ENCODE peak calls at places on chromosomes 1 and 21, in nine cellular contexts. E is stimulated activated naive CD8-positive, alpha-beta T cell treated with anti-CD3 and anti-CD28 coated beads, Interleukin-15, Interleukin-2, amounts not matched to agents 100 U/mL and 50 U/mL, for 24 hours; W is KBM-7; H is NCI-H524; L is AG09309; Q is fibroblast of lung; R is iris pigment epithelial cell; S is anterior cingulate cortex; Z is NB4. K is an unnamed sample.

GRCh38 chr1:89005286-89006151 is 13.1 kb upstream of the KYAT3 start:
- DNase-seq in H (no peak), Z (no peak), L (no peak), W (no peak), E (no peak), S (peak), Q (no peak), R (no peak), K (no peak)

GRCh38 chr1:53343831-53344668 is 16.2 kb upstream of the LRP8 start:
- DNase-seq in W (no peak), S (no peak), H (no peak), E (no peak), R (peak), Z (no peak), L (no peak), Q (peak), K (no peak)

GRCh38 chr1:180181996-180182675 is 27.5 kb downstream of the QSOX1 start:
- DNase-seq in Q (no peak), E (no peak), R (no peak), L (no peak), Z (no peak), W (no peak), H (peak), S (no peak), K (no peak)

GRCh38 chr1:100734716-100735115 is 15.2 kb downstream of the VCAM1 start:
- DNase-seq in R (peak), H (no peak), Q (peak), E (no peak), W (no peak), L (peak), Z (no peak), S (no peak), K (no peak)

GRCh38 chr1:52057245-52057644 is 1.1 kb downstream of the BTF3L4 start:
- DNase-seq in E (no peak), Q (no peak), L (no peak), H (no peak), S (no peak), W (peak), Z (peak), R (no peak), K (no peak)

GRCh38 chr1:78491311-78492071 is 717 bp downstream of the PTGFR start:
- DNase-seq in W (no peak), H (peak), S (no peak), Z (no peak), L (no peak), Q (peak), E (no peak), R (peak), K (peak)

GRCh38 chr1:147821883-147822282 is 61.5 kb upstream of the GJA5 start:
- DNase-seq in R (peak), S (no peak), Q (peak), W (no peak), Z (no peak), H (no peak), L (no peak), E (no peak), K (no peak)

GRCh38 chr1:18332626-18333025 is 148.1 kb upstream of the KLHDC7A start:
- DNase-seq in S (no peak), E (no peak), Z (no peak), R (no peak), Q (no peak), H (no peak), L (no peak), W (no peak), K (no peak)

GRCh38 chr21:32994305-32994704 is 31.4 kb upstream of the OLIG2 start:
- DNase-seq in L (no peak), E (no peak), Q (peak), H (peak), W (peak), Z (peak), R (peak), S (no peak), K (no peak)

GRCh38 chr1:230797376-230798186 is 50.4 kb downstream of the CAPN9 start:
- DNase-seq in W (peak), L (peak), Q (peak), S (peak), Z (peak), H (peak), E (no peak), R (peak), K (no peak)

GRCh38 chr21:35697321-35697808 is 363.0 kb downstream of the SETD4 start:
- DNase-seq in S (peak), H (peak), E (peak), L (no peak), Z (no peak), W (peak), Q (peak), R (peak), K (peak)

GRCh38 chr21:37658994-37659458 is 257.2 kb downstream of the KCNJ6 start:
- DNase-seq in S (no peak), R (peak), H (no peak), W (no peak), Q (peak), Z (no peak), E (no peak), L (peak), K (no peak)

GRCh38 chr1:204207136-204207616 is 6.6 kb downstream of the GOLT1A start:
- DNase-seq in W (peak), R (no peak), S (peak), Q (peak), L (no peak), H (peak), Z (peak), E (peak), K (peak)

GRCh38 chr1:54884135-54884586 is 2.8 kb downstream of the DHCR24 start:
- DNase-seq in Q (peak), Z (no peak), W (no peak), L (no peak), H (no peak), E (no peak), R (no peak), S (no peak), K (no peak)

GRCh38 chr1:163106364-163106987 is 37.3 kb downstream of the RGS4 start:
- DNase-seq in H (peak), S (no peak), Z (no peak), Q (peak), L (no peak), W (no peak), R (no peak), E (no peak), K (no peak)

GRCh38 chr1:233439721-233440120 is 112.2 kb downstream of the MAP3K21 start:
- DNase-seq in L (no peak), H (no peak), Q (peak), R (no peak), Z (no peak), W (no peak), S (no peak), E (no peak), K (no peak)

GRCh38 chr1:169094897-169095569 is 11.5 kb upstream of the ATP1B1 start:
- DNase-seq in H (peak), W (no peak), R (no peak), Q (no peak), L (no peak), S (no peak), Z (no peak), E (no peak), K (no peak)

GRCh38 chr1:196502437-196502836 is 105.8 kb downstream of the KCNT2 start:
- DNase-seq in Z (no peak), E (no peak), S (no peak), L (no peak), R (no peak), W (no peak), H (no peak), Q (no peak), K (no peak)

GRCh38 chr1:55547441-55547840 is 332.3 kb upstream of the USP24 start:
- DNase-seq in W (no peak), S (no peak), H (peak), L (peak), Z (no peak), E (no peak), Q (no peak), R (peak), K (no peak)

GRCh38 chr1:66682106-66682505 is 70.2 kb upstream of the DYNLT5 start:
- DNase-seq in W (no peak), Q (no peak), H (no peak), L (no peak), S (no peak), E (no peak), R (no peak), Z (no peak), K (no peak)

GRCh38 chr1:178037510-178038253 is 56.2 kb upstream of the RASAL2 start:
- DNase-seq in L (no peak), R (peak), Z (peak), E (no peak), W (peak), Q (peak), S (peak), H (peak), K (peak)

GRCh38 chr1:25819496-25820246 is at the start of gene MTFR1L:
- DNase-seq in E (peak), Z (peak), R (peak), S (peak), W (peak), L (no peak), Q (peak), H (peak), K (peak)

GRCh38 chr1:4794020-4794780 is 139.8 kb downstream of the AJAP1 start:
- DNase-seq in E (no peak), S (no peak), R (no peak), Z (no peak), Q (no peak), H (no peak), W (no peak), L (no peak), K (no peak)

GRCh38 chr1:87330201-87330953 is 1.7 kb downstream of the LMO4 start:
- DNase-seq in S (no peak), W (peak), R (peak), L (no peak), E (no peak), H (peak), Q (peak), Z (peak), K (peak)

GRCh38 chr1:238589843-238590435 is 699.2 kb upstream of the ZP4 start:
- DNase-seq in E (no peak), R (peak), Q (peak), S (no peak), W (no peak), H (no peak), L (peak), Z (no peak), K (no peak)

GRCh38 chr1:243944429-243945160 is 94.6 kb upstream of the AKT3 start:
- DNase-seq in E (no peak), Z (peak), R (peak), W (no peak), S (no peak), L (no peak), Q (peak), H (peak), K (no peak)

GRCh38 chr1:178183796-178184195 is 89.9 kb downstream of the RASAL2 start:
- DNase-seq in Q (no peak), W (no peak), E (no peak), S (no peak), L (no peak), H (no peak), R (peak), Z (no peak), K (no peak)

K was measured in Right ventricle myocardium superior.